ENCODE peak calls at places on chromosome 22, in ten cellular contexts. One of them, this sample, is unnamed. For H3K36me3, the result is how much of the 10 kb centered on the place peaks cover.

GRCh38 chr22:24413271-24413670 is 14.1 kb upstream of the ADORA2A start:
- DNase-seq in SJSA1: no peak
- DNase-seq in small intestine: no peak
- DNase-seq in Karpas-422: no peak
- DNase-seq in thoracic aorta: no peak
- DNase-seq in mesenchymal stem cell: no peak
- DNase-seq in thyroid gland: no peak
- DNase-seq in GM23248: no peak
- DNase-seq in CD8-positive, alpha-beta memory T cell: no peak
- DNase-seq in GM06990: no peak
- DNase-seq in this sample: peak

GRCh38 chr22:50603511-50604255 is 3.1 kb downstream of the MAPK8IP2 start:
- DNase-seq in SJSA1: no peak
- DNase-seq in small intestine: no peak
- DNase-seq in Karpas-422: no peak
- DNase-seq in thoracic aorta: no peak
- DNase-seq in mesenchymal stem cell: no peak
- DNase-seq in thyroid gland: no peak
- DNase-seq in GM23248: no peak
- DNase-seq in CD8-positive, alpha-beta memory T cell: no peak
- DNase-seq in GM06990: no peak
- DNase-seq in this sample: no peak

GRCh38 chr22:49962012-49962750 is 1.6 kb downstream of the PIM3 start:
- DNase-seq in SJSA1: peak
- DNase-seq in small intestine: peak
- DNase-seq in Karpas-422: peak
- DNase-seq in thoracic aorta: peak
- DNase-seq in mesenchymal stem cell: peak
- DNase-seq in thyroid gland: peak
- DNase-seq in GM23248: peak
- DNase-seq in CD8-positive, alpha-beta memory T cell: peak
- DNase-seq in GM06990: peak
- DNase-seq in this sample: peak

GRCh38 chr22:32587449-32587848 is 112.8 kb downstream of the FBXO7 start:
- DNase-seq in SJSA1: no peak
- DNase-seq in small intestine: peak
- DNase-seq in Karpas-422: no peak
- DNase-seq in thoracic aorta: no peak
- DNase-seq in mesenchymal stem cell: no peak
- DNase-seq in thyroid gland: no peak
- DNase-seq in GM23248: no peak
- DNase-seq in CD8-positive, alpha-beta memory T cell: no peak
- DNase-seq in GM06990: no peak
- DNase-seq in this sample: no peak

GRCh38 chr22:32018056-32018455 is 25.0 kb upstream of the SLC5A1 start:
- DNase-seq in SJSA1: no peak
- DNase-seq in small intestine: no peak
- DNase-seq in Karpas-422: peak
- DNase-seq in thoracic aorta: no peak
- DNase-seq in mesenchymal stem cell: no peak
- DNase-seq in thyroid gland: no peak
- DNase-seq in GM23248: no peak
- DNase-seq in CD8-positive, alpha-beta memory T cell: no peak
- DNase-seq in GM06990: no peak
- DNase-seq in this sample: no peak

GRCh38 chr22:48960576-48960975 is 867.1 kb downstream of the BRD1 start:
- DNase-seq in SJSA1: no peak
- DNase-seq in small intestine: no peak
- DNase-seq in Karpas-422: no peak
- DNase-seq in thoracic aorta: no peak
- DNase-seq in mesenchymal stem cell: no peak
- DNase-seq in thyroid gland: no peak
- DNase-seq in GM23248: no peak
- DNase-seq in CD8-positive, alpha-beta memory T cell: no peak
- DNase-seq in GM06990: no peak
- DNase-seq in this sample: no peak

GRCh38 chr22:23280356-23281052 is 100.2 kb downstream of the BCR start:
- DNase-seq in SJSA1: no peak
- DNase-seq in small intestine: no peak
- DNase-seq in Karpas-422: no peak
- DNase-seq in thoracic aorta: no peak
- DNase-seq in mesenchymal stem cell: no peak
- DNase-seq in thyroid gland: no peak
- DNase-seq in GM23248: no peak
- DNase-seq in CD8-positive, alpha-beta memory T cell: no peak
- DNase-seq in GM06990: no peak
- DNase-seq in this sample: no peak

GRCh38 chr22:42912049-42912448 is 55.0 kb upstream of the ARFGAP3 start:
- DNase-seq in SJSA1: no peak
- DNase-seq in small intestine: no peak
- DNase-seq in Karpas-422: no peak
- DNase-seq in thoracic aorta: no peak
- DNase-seq in mesenchymal stem cell: no peak
- DNase-seq in thyroid gland: no peak
- DNase-seq in GM23248: no peak
- DNase-seq in CD8-positive, alpha-beta memory T cell: no peak
- DNase-seq in GM06990: no peak
- DNase-seq in this sample: no peak

GRCh38 chr22:27513021-27513420 is 288.5 kb downstream of the MN1 start:
- DNase-seq in SJSA1: no peak
- DNase-seq in small intestine: no peak
- DNase-seq in Karpas-422: no peak
- DNase-seq in thoracic aorta: no peak
- DNase-seq in mesenchymal stem cell: no peak
- DNase-seq in thyroid gland: no peak
- DNase-seq in GM23248: no peak
- DNase-seq in CD8-positive, alpha-beta memory T cell: no peak
- DNase-seq in GM06990: no peak
- DNase-seq in this sample: no peak

GRCh38 chr22:49524362-49524761 is 303.3 kb downstream of the BRD1 start:
- DNase-seq in SJSA1: no peak
- DNase-seq in small intestine: no peak
- DNase-seq in Karpas-422: peak
- DNase-seq in thoracic aorta: no peak
- DNase-seq in mesenchymal stem cell: no peak
- DNase-seq in thyroid gland: no peak
- DNase-seq in GM23248: no peak
- DNase-seq in CD8-positive, alpha-beta memory T cell: no peak
- DNase-seq in GM06990: no peak
- DNase-seq in this sample: no peak

GRCh38 chr22:42868751-42869251 is 11.7 kb upstream of the ARFGAP3 start:
- DNase-seq in SJSA1: no peak
- DNase-seq in small intestine: no peak
- DNase-seq in Karpas-422: no peak
- DNase-seq in thoracic aorta: no peak
- DNase-seq in mesenchymal stem cell: no peak
- DNase-seq in thyroid gland: peak
- DNase-seq in GM23248: no peak
- DNase-seq in CD8-positive, alpha-beta memory T cell: no peak
- DNase-seq in GM06990: no peak
- DNase-seq in this sample: peak

GRCh38 chr22:42343136-42343484 is 72.7 kb upstream of the TCF20 start:
- DNase-seq in SJSA1: no peak
- DNase-seq in small intestine: no peak
- DNase-seq in Karpas-422: no peak
- DNase-seq in thoracic aorta: no peak
- DNase-seq in mesenchymal stem cell: no peak
- DNase-seq in thyroid gland: peak
- DNase-seq in GM23248: no peak
- DNase-seq in CD8-positive, alpha-beta memory T cell: no peak
- DNase-seq in GM06990: no peak
- DNase-seq in this sample: no peak

GRCh38 chr22:16594026-16594425 is 1.4 kb upstream of the CCT8L2 start:
- DNase-seq in SJSA1: no peak
- DNase-seq in small intestine: no peak
- DNase-seq in Karpas-422: no peak
- DNase-seq in thoracic aorta: no peak
- DNase-seq in mesenchymal stem cell: no peak
- DNase-seq in thyroid gland: no peak
- DNase-seq in GM23248: no peak
- DNase-seq in CD8-positive, alpha-beta memory T cell: no peak
- DNase-seq in GM06990: no peak
- DNase-seq in this sample: no peak

GRCh38 chr22:41831383-41831782 is 1.5 kb upstream of the SREBF2 start:
- DNase-seq in SJSA1: no peak
- DNase-seq in small intestine: no peak
- DNase-seq in Karpas-422: peak
- DNase-seq in thoracic aorta: no peak
- DNase-seq in mesenchymal stem cell: peak
- DNase-seq in thyroid gland: no peak
- DNase-seq in GM23248: peak
- DNase-seq in CD8-positive, alpha-beta memory T cell: no peak
- DNase-seq in GM06990: no peak
- DNase-seq in this sample: no peak

GRCh38 chr22:49767355-49768062 is 60.2 kb downstream of the BRD1 start:
- DNase-seq in SJSA1: peak
- DNase-seq in small intestine: peak
- DNase-seq in Karpas-422: peak
- DNase-seq in thoracic aorta: no peak
- DNase-seq in mesenchymal stem cell: peak
- DNase-seq in thyroid gland: no peak
- DNase-seq in GM23248: peak
- DNase-seq in CD8-positive, alpha-beta memory T cell: peak
- DNase-seq in GM06990: peak
- DNase-seq in this sample: peak

GRCh38 chr22:24759765-24760164 is 14.8 kb downstream of the PIWIL3 start:
- DNase-seq in SJSA1: no peak
- DNase-seq in small intestine: no peak
- DNase-seq in Karpas-422: no peak
- DNase-seq in thoracic aorta: no peak
- DNase-seq in mesenchymal stem cell: no peak
- DNase-seq in thyroid gland: no peak
- DNase-seq in GM23248: no peak
- DNase-seq in CD8-positive, alpha-beta memory T cell: no peak
- DNase-seq in GM06990: no peak
- DNase-seq in this sample: no peak

GRCh38 chr22:50713008-50713385 is 25.0 kb upstream of the ACR start:
- DNase-seq in SJSA1: no peak
- DNase-seq in small intestine: no peak
- DNase-seq in Karpas-422: no peak
- DNase-seq in thoracic aorta: no peak
- DNase-seq in mesenchymal stem cell: no peak
- DNase-seq in thyroid gland: no peak
- DNase-seq in GM23248: no peak
- DNase-seq in CD8-positive, alpha-beta memory T cell: no peak
- DNase-seq in GM06990: no peak
- DNase-seq in this sample: no peak

GRCh38 chr22:17743661-17744411 is 30.4 kb downstream of the BID start:
- DNase-seq in SJSA1: no peak
- DNase-seq in small intestine: no peak
- DNase-seq in Karpas-422: no peak
- DNase-seq in thoracic aorta: no peak
- DNase-seq in mesenchymal stem cell: no peak
- DNase-seq in thyroid gland: no peak
- DNase-seq in GM23248: no peak
- DNase-seq in CD8-positive, alpha-beta memory T cell: no peak
- DNase-seq in GM06990: no peak
- DNase-seq in this sample: peak
- H3K36me3 ChIP-seq in SJSA1: under half
- H3K36me3 ChIP-seq in small intestine: under half
- H3K36me3 ChIP-seq in Karpas-422: under half
- H3K36me3 ChIP-seq in thoracic aorta: under half
- H3K36me3 ChIP-seq in mesenchymal stem cell: under half
- H3K36me3 ChIP-seq in thyroid gland: under half
- H3K36me3 ChIP-seq in GM23248: under half
- H3K36me3 ChIP-seq in CD8-positive, alpha-beta memory T cell: under half
- H3K36me3 ChIP-seq in GM06990: under half
- H3K36me3 ChIP-seq in this sample: under half

DNA sequence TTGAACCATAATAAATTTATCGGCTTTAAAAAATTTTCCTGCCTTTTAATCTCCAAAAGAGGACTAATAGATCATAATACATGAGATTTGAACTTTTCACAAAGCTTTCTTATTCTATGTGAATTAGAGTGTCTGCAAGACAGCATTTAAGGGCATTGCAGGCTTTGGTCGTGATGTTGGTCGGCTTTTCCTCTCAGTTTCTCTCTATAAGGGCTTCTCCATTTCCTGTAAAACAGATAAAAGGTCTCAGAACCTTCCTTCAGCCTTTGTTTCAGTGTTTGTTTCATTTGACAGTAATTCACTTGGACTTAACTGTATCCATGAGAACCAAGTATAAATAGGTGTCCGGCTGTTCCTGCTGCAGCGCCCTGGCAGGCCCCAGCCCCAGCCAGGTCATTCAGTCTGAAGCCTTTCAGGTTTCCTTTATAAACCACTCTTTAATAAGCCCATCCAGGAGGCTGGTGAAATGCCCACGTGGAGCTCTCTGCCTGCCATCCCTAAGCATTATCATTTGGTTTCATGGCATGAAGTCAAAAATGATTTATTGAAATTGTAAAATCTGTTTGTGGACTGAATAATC is 37.2 kb upstream of the ADSL start:
- DNase-seq in SJSA1: peak
- DNase-seq in small intestine: no peak
- DNase-seq in Karpas-422: no peak
- DNase-seq in thoracic aorta: no peak
- DNase-seq in mesenchymal stem cell: no peak
- DNase-seq in thyroid gland: no peak
- DNase-seq in GM23248: no peak
- DNase-seq in CD8-positive, alpha-beta memory T cell: no peak
- DNase-seq in GM06990: no peak
- DNase-seq in this sample: no peak
- H3K36me3 ChIP-seq in SJSA1: half or more
- H3K36me3 ChIP-seq in small intestine: under half
- H3K36me3 ChIP-seq in Karpas-422: under half
- H3K36me3 ChIP-seq in thoracic aorta: under half
- H3K36me3 ChIP-seq in mesenchymal stem cell: under half
- H3K36me3 ChIP-seq in thyroid gland: under half
- H3K36me3 ChIP-seq in GM23248: under half
- H3K36me3 ChIP-seq in CD8-positive, alpha-beta memory T cell: under half
- H3K36me3 ChIP-seq in GM06990: under half
- H3K36me3 ChIP-seq in this sample: under half

GRCh38 chr22:30294066-30294465 is 4.8 kb upstream of the CASTOR1 start:
- DNase-seq in SJSA1: no peak
- DNase-seq in small intestine: no peak
- DNase-seq in Karpas-422: no peak
- DNase-seq in thoracic aorta: no peak
- DNase-seq in mesenchymal stem cell: no peak
- DNase-seq in thyroid gland: no peak
- DNase-seq in GM23248: no peak
- DNase-seq in CD8-positive, alpha-beta memory T cell: no peak
- DNase-seq in GM06990: no peak
- DNase-seq in this sample: no peak
- H3K36me3 ChIP-seq in SJSA1: half or more
- H3K36me3 ChIP-seq in small intestine: under half
- H3K36me3 ChIP-seq in Karpas-422: under half
- H3K36me3 ChIP-seq in thoracic aorta: half or more
- H3K36me3 ChIP-seq in mesenchymal stem cell: half or more
- H3K36me3 ChIP-seq in thyroid gland: under half
- H3K36me3 ChIP-seq in GM23248: under half
- H3K36me3 ChIP-seq in CD8-positive, alpha-beta memory T cell: under half
- H3K36me3 ChIP-seq in GM06990: half or more
- H3K36me3 ChIP-seq in this sample: under half

DNA sequence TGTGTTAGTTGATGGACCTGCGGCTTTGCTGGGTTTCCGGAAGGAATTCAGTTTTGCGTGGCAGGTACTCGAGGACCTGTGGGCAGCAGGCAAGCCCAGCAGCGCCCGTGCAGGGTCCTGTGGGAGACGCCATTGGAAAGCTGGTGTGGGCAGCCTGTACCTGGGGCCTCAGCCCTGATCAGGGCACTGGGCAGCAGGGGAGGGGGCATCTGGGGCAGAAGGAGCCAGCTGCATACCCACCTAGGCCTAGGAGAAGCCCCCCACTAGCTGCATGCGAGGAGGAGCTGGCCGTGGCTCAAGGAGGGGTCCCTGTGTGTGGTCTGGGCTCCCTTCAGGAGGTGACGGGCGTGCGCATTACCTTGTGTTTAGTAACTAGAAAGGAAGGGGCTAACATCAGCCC is 7.4 kb upstream of the TRMU start:
- DNase-seq in SJSA1: no peak
- DNase-seq in small intestine: no peak
- DNase-seq in Karpas-422: no peak
- DNase-seq in thoracic aorta: no peak
- DNase-seq in mesenchymal stem cell: no peak
- DNase-seq in thyroid gland: no peak
- DNase-seq in GM23248: no peak
- DNase-seq in CD8-positive, alpha-beta memory T cell: no peak
- DNase-seq in GM06990: no peak
- DNase-seq in this sample: no peak
- H3K36me3 ChIP-seq in SJSA1: half or more
- H3K36me3 ChIP-seq in small intestine: under half
- H3K36me3 ChIP-seq in Karpas-422: under half
- H3K36me3 ChIP-seq in thoracic aorta: under half
- H3K36me3 ChIP-seq in mesenchymal stem cell: half or more
- H3K36me3 ChIP-seq in thyroid gland: under half
- H3K36me3 ChIP-seq in GM23248: under half
- H3K36me3 ChIP-seq in CD8-positive, alpha-beta memory T cell: under half
- H3K36me3 ChIP-seq in GM06990: under half
- H3K36me3 ChIP-seq in this sample: under half